ENCODE peak calls at places on chromosomes 11 and 22, in eight cellular contexts. U, B, C, I, E, T, G and O are unnamed samples.
A peak's percentile ranks its signal among the peaks of the same experiment; 100 is the strongest.

GRCh38 chr11:798093-798713 is at the start of gene SLC25A22:
- DNase-seq in G (peak; percentile 70), U (peak; percentile 82), E (peak; percentile 84), C (peak; percentile 85), T (no peak), I (peak; percentile 58), B (peak; percentile 82), O (peak; percentile 81)

GRCh38 chr11:34512810-34513673 is 552 bp downstream of the ELF5 start:
- DNase-seq in C (peak; percentile 73), I (no peak), U (no peak), G (no peak), E (peak; percentile 70), B (peak; percentile 10), T (peak; percentile 62), O (peak; percentile 29)

GRCh38 chr11:45161252-45162063 is 15.0 kb downstream of the PRDM11 start:
- DNase-seq in T (no peak), B (no peak), G (no peak), E (no peak), I (no peak), U (peak; percentile 46), C (peak; percentile 41), O (no peak)

GRCh38 chr11:69497221-69497787 is 15.8 kb downstream of the LINC01488 start:
- DNase-seq in C (peak; percentile 80), U (no peak), B (no peak), E (peak; percentile 90), G (no peak), I (peak; percentile 68), T (peak; percentile 56), O (peak; percentile 89)

GRCh38 chr11:690738-691633 is 4.0 kb downstream of the DEAF1 start:
- DNase-seq in G (no peak), U (no peak), T (no peak), I (no peak), E (no peak), C (no peak), B (no peak), O (no peak)

GRCh38 chr11:115848614-115849013 is 344.4 kb upstream of the CADM1 start:
- DNase-seq in C (no peak), I (no peak), U (no peak), G (no peak), E (no peak), T (no peak), B (no peak), O (no peak)

GRCh38 chr11:76704171-76704948 is 33.8 kb upstream of the LRRC32 start:
- DNase-seq in I (no peak), G (no peak), E (no peak), T (no peak), U (no peak), C (no peak), B (no peak), O (no peak)

GRCh38 chr11:11978792-11979486 is 29.5 kb downstream of the DKK3 start:
- DNase-seq in I (peak; percentile 78), T (no peak), C (peak; percentile 64), B (no peak), U (no peak), G (no peak), E (no peak), O (peak; percentile 92)

GRCh38 chr11:15123849-15124248 is 9.1 kb downstream of the INSC start:
- DNase-seq in G (no peak), C (no peak), T (peak; percentile 23), B (no peak), E (peak; percentile 52), I (no peak), U (no peak), O (no peak)

GRCh38 chr11:46309669-46310288 is 32.3 kb downstream of the CREB3L1 start:
- DNase-seq in B (no peak), I (no peak), C (no peak), E (peak; percentile 68), U (no peak), T (peak; percentile 48), G (no peak), O (no peak)

GRCh38 chr11:63997801-63998332 is 11.6 kb downstream of the OTUB1 start:
- DNase-seq in B (no peak), E (no peak), T (no peak), I (no peak), U (no peak), C (no peak), G (no peak), O (no peak)

GRCh38 chr11:60871378-60872061 is 4.2 kb downstream of the ZP1 start:
- DNase-seq in E (no peak), C (peak; percentile 16), U (no peak), T (no peak), B (no peak), G (no peak), I (peak; percentile 14), O (peak; percentile 58)

GRCh38 chr11:83827520-83827919 is 541.4 kb upstream of the CCDC90B start:
- DNase-seq in B (no peak), C (no peak), E (no peak), T (no peak), U (no peak), I (no peak), G (no peak), O (no peak)

GRCh38 chr22:50674606-50675552 is 2.3 kb downstream of the SHANK3 start:
- DNase-seq in E (peak; percentile 73), I (no peak), B (no peak), T (peak; percentile 61), U (no peak), C (peak; percentile 71), G (no peak), O (no peak)

GRCh38 chr11:61840371-61840770 is 12.3 kb downstream of the FADS2 start:
- DNase-seq in B (no peak), E (no peak), T (no peak), C (no peak), G (no peak), U (no peak), I (no peak), O (no peak)

GRCh38 chr11:16880184-16880583 is 134.0 kb downstream of the PLEKHA7 start:
- DNase-seq in E (no peak), G (no peak), T (no peak), B (no peak), C (no peak), I (no peak), U (no peak), O (no peak)

GRCh38 chr11:32391965-32392553 is 43.3 kb downstream of the WT1 start:
- DNase-seq in C (no peak), U (no peak), E (no peak), I (no peak), B (no peak), T (no peak), G (no peak), O (no peak)

GRCh38 chr11:34184505-34185015 is 79.1 kb downstream of the NAT10 start:
- DNase-seq in I (no peak), C (no peak), T (no peak), U (no peak), B (no peak), G (no peak), E (no peak), O (no peak)

GRCh38 chr11:96004862-96005261 is 81.0 kb upstream of the MTMR2 start:
- DNase-seq in I (no peak), E (no peak), T (no peak), U (no peak), B (no peak), C (no peak), G (no peak), O (no peak)

GRCh38 chr11:87224486-87224885 is 186.8 kb downstream of the TMEM135 start:
- DNase-seq in U (no peak), I (no peak), T (no peak), C (no peak), B (no peak), G (no peak), E (no peak), O (no peak)

GRCh38 chr11:46543564-46543963 is 50.3 kb downstream of the AMBRA1 start:
- DNase-seq in B (no peak), E (no peak), U (no peak), I (no peak), C (no peak), T (no peak), G (no peak), O (no peak)

GRCh38 chr22:20571078-20571503 is 63.7 kb downstream of the MED15 start:
- DNase-seq in G (no peak), E (no peak), B (no peak), T (no peak), U (no peak), C (no peak), I (no peak), O (peak; percentile 2)
- H3K4me1 ChIP-seq in G (peaks cover 59% of the 10 kb centered on the region), E (peaks cover 49% of the 10 kb centered on the region), B (peaks cover 68% of the 10 kb centered on the region), T (peaks cover 41% of the 10 kb centered on the region), U (peaks cover 28% of the 10 kb centered on the region), C (peaks cover 57% of the 10 kb centered on the region), I (peaks cover 28% of the 10 kb centered on the region), O (peaks cover 40% of the 10 kb centered on the region)

GRCh38 chr11:2150206-2150847 is 10.7 kb downstream of the INS start:
- DNase-seq in U (no peak), G (no peak), E (peak; percentile 65), T (peak; percentile 62), B (no peak), C (no peak), I (no peak), O (no peak)
- H3K27me3 ChIP-seq in U (peaks cover 16% of the 10 kb centered on the region), G (peaks cover 31% of the 10 kb centered on the region), E (peaks cover 30% of the 10 kb centered on the region), T (no peaks in the 10 kb centered on the region), B (peaks cover 23% of the 10 kb centered on the region), C (peaks cover 9% of the 10 kb centered on the region), I (no peaks in the 10 kb centered on the region), O (peaks cover 66% of the 10 kb centered on the region)

GRCh38 chr11:119803139-119803538 is 74.1 kb upstream of the NECTIN1 start:
- DNase-seq in I (no peak), E (no peak), U (no peak), G (no peak), C (no peak), B (no peak), T (no peak), O (no peak)
- H3K27ac ChIP-seq in I (no peak overlapping the region), E (no peak overlapping the region), U (no peak overlapping the region), G (no peak overlapping the region), C (no peak overlapping the region), B (no peak overlapping the region), T (no peak overlapping the region), O (no peak overlapping the region)

GRCh38 chr22:22360014-22360413 is 115.4 kb downstream of the VPREB1 start:
- DNase-seq in G (no peak), I (no peak), C (no peak), E (no peak), U (no peak), T (no peak), B (no peak), O (no peak)

GRCh38 chr22:22358136-22358535 is 113.5 kb downstream of the VPREB1 start:
- DNase-seq in G (no peak), T (no peak), B (no peak), I (no peak), C (no peak), E (no peak), U (no peak), O (no peak)

GRCh38 chr22:22357024-22357868 is 112.7 kb downstream of the VPREB1 start:
- DNase-seq in G (peak; percentile 31), T (peak; percentile 77), B (peak; percentile 32), C (peak; percentile 67), U (peak; percentile 84), E (peak; percentile 74), I (no peak), O (peak; percentile 64)

GRCh38 chr22:22358686-22359085 is 114.1 kb downstream of the VPREB1 start:
- DNase-seq in C (no peak), T (no peak), G (no peak), U (no peak), B (no peak), E (no peak), I (no peak), O (no peak)

DNA sequence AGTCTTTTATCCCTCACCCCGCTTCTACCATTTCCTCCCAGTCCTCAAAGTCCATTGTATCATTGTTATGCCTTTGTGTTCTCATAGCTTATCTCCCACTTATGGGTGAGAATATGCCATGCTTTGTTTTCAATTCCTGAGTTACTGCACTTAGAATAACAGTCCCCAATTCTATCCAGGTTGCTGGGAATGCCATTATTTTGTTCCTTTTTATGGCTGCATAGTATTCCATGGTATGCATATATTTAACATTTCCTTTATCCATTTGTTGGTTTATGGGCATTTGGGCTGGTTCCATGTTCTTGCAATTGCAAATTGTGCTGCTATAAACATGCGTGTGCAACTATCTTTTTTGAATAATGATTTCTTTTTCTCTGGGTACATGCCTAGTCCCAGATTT is 114.9 kb downstream of the VPREB1 start:
- DNase-seq in U (no peak), B (no peak), I (no peak), C (no peak), E (no peak), T (no peak), G (no peak), O (no peak)
- H3K4me1 ChIP-seq in U (no peaks in the 10 kb centered on the region), B (no peaks in the 10 kb centered on the region), I (no peaks in the 10 kb centered on the region), C (no peaks in the 10 kb centered on the region), E (no peaks in the 10 kb centered on the region), T (no peaks in the 10 kb centered on the region), G (peaks cover 4% of the 10 kb centered on the region), O (no peaks in the 10 kb centered on the region)